ENCODE peak calls at places on chromosomes 4 and X, in five cellular contexts. N, V, Z, W and U are unnamed samples.
A peak's percentile ranks its signal among the peaks of the same experiment; 100 is the strongest.

GRCh38 chr4:185396724-185397402 is at the start of gene ANKRD37:
- DNase-seq in V (peak; percentile 67), N (no peak), Z (peak; percentile 82), W (no peak), U (no peak)

GRCh38 chrX:87299563-87300160 is 217.9 kb upstream of the KLHL4 start:
- DNase-seq in V (no peak), W (peak; percentile 20), N (no peak), Z (no peak), U (no peak)

GRCh38 chrX:129771266-129771995 is 8.3 kb upstream of the SASH3 start:
- DNase-seq in N (no peak), W (no peak), V (no peak), Z (peak; percentile 6), U (no peak)

GRCh38 chr4:81130569-81130968 is 84.5 kb downstream of the PRKG2 start:
- DNase-seq in N (no peak), W (no peak), Z (no peak), V (no peak), U (no peak)

GRCh38 chr4:160872491-160872890 is 1291.3 kb downstream of the FSTL5 start:
- DNase-seq in N (no peak), V (no peak), Z (no peak), W (no peak), U (no peak)

GRCh38 chrX:101658661-101659477 is 781 bp downstream of the ARMCX2 start:
- DNase-seq in W (no peak), Z (peak; percentile 65), N (peak; percentile 72), V (peak; percentile 82), U (peak; percentile 45)

GRCh38 chr4:13143234-13143633 is 340.9 kb downstream of the RAB28 start:
- DNase-seq in V (no peak), N (no peak), W (no peak), Z (no peak), U (no peak)

GRCh38 chr4:25234390-25235367 is 846 bp downstream of the PI4K2B start:
- DNase-seq in Z (peak; percentile 72), V (peak; percentile 63), N (peak; percentile 28), W (peak; percentile 90), U (peak; percentile 31)

GRCh38 chr4:128379860-128380259 is 92.2 kb upstream of the PGRMC2 start:
- DNase-seq in W (peak; percentile 31), N (no peak), Z (peak; percentile 59), V (peak; percentile 52), U (no peak)

GRCh38 chrX:149152941-149153340 is 352.2 kb downstream of the IDS start:
- DNase-seq in W (no peak), V (no peak), N (no peak), Z (no peak), U (no peak)

GRCh38 chr4:123528501-123529277 is 132.1 kb downstream of the SPRY1 start:
- DNase-seq in N (no peak), V (no peak), Z (no peak), W (no peak), U (no peak)

GRCh38 chr4:21544410-21544809 is 404.2 kb downstream of the KCNIP4 start:
- DNase-seq in Z (no peak), W (no peak), N (no peak), V (no peak), U (no peak)

GRCh38 chr4:16752150-16752549 is 146.3 kb downstream of the LDB2 start:
- DNase-seq in W (no peak), N (no peak), Z (no peak), V (no peak), U (no peak)

GRCh38 chrX:131704136-131704695 is 160.3 kb downstream of the OR13H1 start:
- DNase-seq in N (no peak), W (no peak), V (peak; percentile 97), Z (peak; percentile 79), U (peak; percentile 19)

GRCh38 chrX:10677490-10677889 is 57.1 kb upstream of the MID1 start:
- DNase-seq in Z (no peak), N (no peak), V (no peak), W (no peak), U (no peak)

GRCh38 chr4:72538006-72538405 is 31.0 kb downstream of the ADAMTS3 start:
- DNase-seq in W (no peak), Z (no peak), N (no peak), V (no peak), U (no peak)

GRCh38 chr4:83629945-83630684 is 94.2 kb downstream of the GPAT3 start:
- DNase-seq in V (peak; percentile 86), Z (no peak), N (no peak), W (peak; percentile 96), U (no peak)

GRCh38 chr4:8200302-8200975 is 1.3 kb downstream of the SH3TC1 start:
- DNase-seq in W (no peak), Z (no peak), V (peak; percentile 70), N (no peak), U (no peak)

GRCh38 chrX:8289523-8289922 is 118.5 kb upstream of the VCX2 start:
- DNase-seq in N (no peak), Z (no peak), V (no peak), W (peak; percentile 2), U (no peak)

GRCh38 chr4:174198396-174199179 is 84.9 kb downstream of the FBXO8 start:
- DNase-seq in V (no peak), W (no peak), Z (no peak), N (peak; percentile 19), U (no peak)

GRCh38 chr4:22873899-22874298 is 181.2 kb downstream of the GBA3 start:
- DNase-seq in N (no peak), V (no peak), Z (no peak), W (no peak), U (no peak)

GRCh38 chr4:75289843-75290616 is 224.2 kb downstream of the RCHY1 start:
- DNase-seq in Z (no peak), W (peak; percentile 26), N (no peak), V (peak; percentile 48), U (peak; percentile 1)

GRCh38 chrX:132023896-132024386 is 839 bp downstream of the STK26 start:
- DNase-seq in Z (no peak), W (peak; percentile 76), V (peak; percentile 54), N (peak; percentile 4), U (no peak)

GRCh38 chrX:151458824-151459223 is 61.8 kb downstream of the VMA21 start:
- DNase-seq in V (no peak), N (no peak), Z (no peak), W (no peak), U (no peak)

GRCh38 chrX:56764975-56765791 is 36.1 kb downstream of the NBDY start:
- DNase-seq in N (no peak), W (no peak), V (peak; percentile 54), Z (peak; percentile 30), U (no peak)

GRCh38 chrX:39477438-39478120 is 620.2 kb downstream of the BCOR start:
- DNase-seq in W (peak; percentile 64), Z (no peak), N (no peak), V (peak; percentile 50), U (no peak)

GRCh38 chr4:77269505-77269904 is 112.5 kb downstream of the CCNG2 start:
- DNase-seq in Z (no peak), W (no peak), V (no peak), N (no peak), U (no peak)

GRCh38 chr4:76969941-76970529 is 20.5 kb downstream of the SEPTIN11 start:
- DNase-seq in Z (no peak), V (no peak), N (no peak), W (no peak), U (no peak)

GRCh38 chr4:10007436-10007740 is 13.9 kb downstream of the SLC2A9 start:
- DNase-seq in N (no peak), V (no peak), Z (no peak), W (no peak), U (peak; percentile 32)

GRCh38 chrX:70494441-70494840 is 49.8 kb downstream of the DLG3 start:
- DNase-seq in N (no peak), W (peak; percentile 14), Z (no peak), V (no peak), U (no peak)
- TF ChIP-seq POLR2A in N (no peak), W (no peak), Z (no peak), V (no peak), U (no peak)

GRCh38 chr4:48360966-48361470 is 19.7 kb downstream of the SLAIN2 start:
- DNase-seq in W (no peak), N (no peak), Z (no peak), V (no peak), U (no peak)
- TF ChIP-seq POLR2A in W (no peak), N (no peak), Z (no peak), V (no peak), U (no peak)

DNA sequence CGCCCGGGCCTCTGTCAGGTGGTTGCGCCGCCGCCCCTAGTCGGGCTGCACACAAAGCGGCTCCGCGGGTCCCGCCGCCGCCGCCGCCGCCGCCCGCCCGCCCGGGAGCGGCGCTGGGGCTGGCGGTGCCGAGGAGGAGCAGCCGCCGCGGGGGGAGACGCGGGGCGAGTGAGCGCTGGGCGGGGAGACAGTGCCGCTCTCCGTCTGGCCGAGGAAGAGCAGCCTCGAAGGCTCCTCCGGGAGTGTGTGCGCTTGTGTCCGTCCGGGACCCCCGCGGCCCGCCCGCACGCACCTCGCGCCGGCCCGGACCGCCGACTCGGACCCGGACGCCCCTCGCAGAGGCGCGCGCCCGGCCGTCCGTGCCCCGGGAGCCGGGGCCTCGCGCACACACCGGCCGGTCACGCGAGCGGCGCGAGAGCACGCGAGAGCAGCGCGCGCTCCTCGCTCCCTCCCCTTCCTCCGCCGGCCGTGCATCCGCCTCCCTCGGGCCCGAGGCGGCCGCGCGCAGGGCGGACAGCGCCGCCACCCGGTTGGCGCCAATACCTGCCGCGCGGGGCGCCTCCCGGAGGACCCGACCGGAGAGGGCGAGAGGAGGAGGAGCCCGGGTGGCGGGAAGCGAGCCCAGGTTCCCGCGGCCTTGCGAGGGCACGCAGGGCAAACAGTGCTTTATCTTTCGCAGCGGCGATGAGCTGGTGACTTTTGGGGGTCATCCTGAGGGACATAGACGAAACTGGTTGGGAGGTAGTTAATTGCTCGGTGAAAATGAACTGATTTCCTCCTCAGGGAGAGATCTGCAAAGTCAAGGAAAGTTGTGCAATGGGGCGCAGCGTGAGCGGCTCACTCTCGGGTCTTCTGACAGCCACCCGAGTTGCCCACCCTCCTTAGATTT is at the start of gene PDS5A:
- DNase-seq in N (peak; percentile 76), V (peak; percentile 94), W (peak; percentile 98), Z (peak; percentile 95), U (peak; percentile 92)
- TF ChIP-seq POLR2A in N (peak; percentile 70), V (no peak), W (peak; percentile 90), Z (peak; percentile 83), U (peak; percentile 84)

GRCh38 chrX:49199906-49200771 is at the start of gene SYP:
- DNase-seq in N (peak; percentile 45), W (peak; percentile 90), Z (peak; percentile 90), V (peak; percentile 96), U (peak; percentile 88)
- TF ChIP-seq POLR2A in N (peak; percentile 87), W (peak; percentile 93), Z (peak; percentile 50), V (peak; percentile 52), U (peak; percentile 76)